ENCODE peak calls at places on chromosomes 16 and 17, in four cellular contexts. J, B, T and U are unnamed samples.

GRCh38 chr16:53358884-53359283 is 75.4 kb upstream of the RBL2 start:
- DNase-seq in J (no peak), B (no peak), T (no peak), U (no peak)

GRCh38 chr17:27810211-27810901 is 10.0 kb upstream of the NOS2 start:
- DNase-seq in J (no peak), B (peak; percentile 44), T (no peak), U (no peak)

GRCh38 chr17:45824901-45825492 is 19.7 kb upstream of the SPPL2C start:
- DNase-seq in J (no peak), B (no peak), T (no peak), U (no peak)

GRCh38 chr16:87583453-87584131 is 18.7 kb upstream of the JPH3 start:
- DNase-seq in J (no peak), B (peak; percentile 90), T (no peak), U (no peak)

GRCh38 chr16:66858740-66859396 is 14.7 kb downstream of the CA7 start:
- DNase-seq in J (no peak), B (peak; percentile 94), T (no peak), U (no peak)

GRCh38 chr16:57204675-57205074 is 18.5 kb downstream of the RSPRY1 start:
- DNase-seq in J (no peak), B (no peak), T (no peak), U (no peak)

GRCh38 chr17:39801055-39801454 is 63.1 kb downstream of the IKZF3 start:
- DNase-seq in J (no peak), B (no peak), T (no peak), U (no peak)

GRCh38 chr16:19588661-19589060 is 33.2 kb downstream of the VPS35L start:
- DNase-seq in J (no peak), B (no peak), T (no peak), U (no peak)

GRCh38 chr17:1153795-1154546 is 25.8 kb downstream of the ABR start:
- DNase-seq in J (peak; percentile 16), B (peak; percentile 93), T (peak; percentile 90), U (peak; percentile 18)

GRCh38 chr17:61054430-61054829 is 345.2 kb upstream of the TBX2 start:
- DNase-seq in J (no peak), B (no peak), T (no peak), U (no peak)

GRCh38 chr16:88552815-88553214 is 17.4 kb upstream of the ZC3H18 start:
- DNase-seq in J (no peak), B (no peak), T (no peak), U (no peak)

GRCh38 chr17:7295230-7296180 is 1.1 kb upstream of the YBX2 start:
- DNase-seq in J (no peak), B (no peak), T (no peak), U (no peak)

GRCh38 chr17:42192189-42193126 is 1.8 kb downstream of the GHDC start:
- DNase-seq in J (no peak), B (no peak), T (no peak), U (no peak)

GRCh38 chr17:42197564-42198156 is 3.4 kb upstream of the GHDC start:
- DNase-seq in J (no peak), B (no peak), T (no peak), U (no peak)

GRCh38 chr17:42191209-42191608 is 3.1 kb downstream of the GHDC start:
- DNase-seq in J (no peak), B (no peak), T (no peak), U (no peak)

GRCh38 chr17:42193216-42194132 is 820 bp downstream of the GHDC start:
- DNase-seq in J (no peak), B (no peak), T (no peak), U (no peak)

DNA sequence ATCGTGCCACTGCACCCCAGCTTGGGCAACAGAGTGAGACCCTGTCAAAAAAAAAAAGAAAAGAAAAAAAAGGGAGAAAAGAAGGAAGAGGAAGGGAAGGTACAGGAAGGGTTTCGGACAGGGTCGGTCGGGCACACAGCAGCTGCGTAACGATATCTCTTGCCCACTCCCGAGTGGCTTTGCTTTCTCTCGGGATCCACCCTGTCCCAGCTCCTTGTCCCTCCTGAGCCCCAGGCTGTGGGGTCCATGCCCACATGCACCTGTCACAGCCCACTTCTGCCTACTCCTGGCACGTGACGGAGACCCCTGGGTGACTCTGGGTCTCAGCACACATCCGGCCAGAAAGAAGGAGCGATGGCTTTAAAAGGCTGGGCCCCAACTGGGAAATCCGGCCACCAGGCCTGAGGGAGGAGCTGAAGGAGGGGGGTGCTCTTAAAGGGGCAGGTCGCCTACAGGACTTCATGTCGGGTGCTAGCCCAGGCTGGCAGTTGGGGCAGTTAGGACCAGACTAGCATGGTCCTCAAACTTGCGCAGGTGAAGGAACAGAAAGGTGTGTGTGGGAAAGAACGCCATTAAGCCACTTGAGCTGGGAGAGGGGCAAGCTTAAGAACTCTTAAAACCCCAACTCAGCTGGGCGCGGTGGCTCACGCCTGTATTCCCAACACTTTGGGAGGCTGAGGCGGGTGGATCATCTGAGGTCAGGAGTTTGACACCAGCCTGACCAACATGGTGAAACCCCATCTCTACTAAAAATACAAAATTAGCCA is at the start of gene GHDC:
- DNase-seq in J (peak; percentile 80), B (peak; percentile 92), T (peak; percentile 88), U (peak; percentile 88)
- TF ChIP-seq POLR2A in J (peak; percentile 96), B (no peak), T (no peak), U (no peak)

GRCh38 chr16:2148714-2149629 is 547 bp downstream of the RAB26 start:
- DNase-seq in J (no peak), B (no peak), T (no peak), U (no peak)

GRCh38 chr16:2152695-2153506 is 2.7 kb upstream of the TRAF7 start:
- DNase-seq in J (peak; percentile 38), B (peak; percentile 74), T (no peak), U (peak; percentile 58)

GRCh38 chr16:2149630-2150417 is 1.4 kb downstream of the RAB26 start:
- DNase-seq in J (peak; percentile 42), B (no peak), T (no peak), U (no peak)

GRCh38 chr16:2151188-2152091 is 3.0 kb downstream of the RAB26 start:
- DNase-seq in J (no peak), B (no peak), T (no peak), U (no peak)

DNA sequence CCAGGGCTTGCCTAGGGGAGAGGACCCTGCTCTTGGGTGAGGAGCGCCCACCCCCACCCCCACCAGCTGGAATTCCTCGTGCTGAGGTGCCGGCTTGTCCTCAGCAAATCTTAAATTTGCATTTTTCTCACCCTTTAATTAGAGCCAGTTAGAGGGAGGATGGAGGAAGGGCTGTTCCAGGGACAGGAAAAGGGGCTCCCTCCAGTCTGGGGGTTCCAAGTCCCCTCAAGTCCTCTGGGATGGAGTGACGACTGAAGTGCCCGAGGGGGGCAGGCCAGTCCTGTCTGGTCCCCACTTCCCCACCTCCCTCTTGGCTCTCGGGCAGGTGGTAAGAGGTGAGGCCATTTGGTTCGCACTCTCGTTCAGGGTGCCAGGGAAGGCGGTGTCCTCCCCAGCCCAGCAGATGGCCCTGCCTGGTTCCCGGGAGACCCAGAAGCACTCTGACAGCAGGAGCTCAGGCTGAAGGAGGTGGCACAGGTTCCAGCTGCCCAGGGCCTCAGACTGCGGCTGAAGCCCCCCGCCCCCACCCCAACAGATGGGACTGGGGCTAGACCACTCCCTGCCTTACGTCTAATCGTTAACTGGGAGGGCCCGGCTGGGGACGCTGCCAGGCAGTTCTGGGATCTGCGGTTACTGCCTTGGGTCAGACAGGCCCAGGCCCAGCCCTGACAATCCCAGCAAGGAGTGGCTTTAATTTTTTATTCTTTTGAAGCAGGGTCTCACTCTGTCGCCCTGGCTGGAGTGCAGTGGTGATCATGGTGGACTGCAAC is 2.2 kb downstream of the RAB26 start:
- DNase-seq in J (peak; percentile 68), B (peak; percentile 79), T (no peak), U (peak; percentile 40)
- TF ChIP-seq POLR2A in J (peak; percentile 76), B (no peak), T (no peak), U (no peak)

GRCh38 chr16:85568519-85568918 is 44.6 kb upstream of the GSE1 start:
- DNase-seq in J (no peak), B (no peak), T (no peak), U (peak; percentile 46)
- TF ChIP-seq POLR2A in J (no peak), B (no peak), T (no peak), U (peak; percentile 36)

GRCh38 chr17:41284546-41284945 is 9.0 kb downstream of the KRTAP9-7 start:
- DNase-seq in J (no peak), B (no peak), T (no peak), U (no peak)

GRCh38 chr17:41284043-41284442 is 8.5 kb downstream of the KRTAP9-7 start:
- DNase-seq in J (peak; percentile 0), B (no peak), T (no peak), U (no peak)

DNA sequence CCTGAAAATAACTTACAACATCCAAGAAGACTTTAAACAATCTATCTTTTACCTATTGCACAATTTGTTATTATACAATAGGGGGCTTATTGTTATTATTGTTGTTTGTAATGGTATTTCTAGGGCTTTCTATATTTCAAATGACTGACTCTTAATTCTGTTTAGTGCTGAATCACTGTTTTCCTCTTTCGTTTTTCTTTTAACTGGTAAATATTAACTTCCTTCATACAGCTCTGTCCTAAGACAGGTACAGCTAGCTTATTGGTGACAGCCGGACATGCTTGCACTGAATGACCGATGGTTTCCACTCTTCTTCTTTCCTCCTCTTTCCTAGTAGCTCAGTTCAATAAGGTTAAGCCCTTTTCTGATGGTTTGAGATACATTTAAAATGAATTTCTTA is 11.6 kb downstream of the KRTAP9-7 start:
- DNase-seq in J (peak; percentile 0), B (no peak), T (no peak), U (no peak)
- TF ChIP-seq POLR2A in J (no peak), B (no peak), T (no peak), U (no peak)